ENCODE peak calls at places on chromosome 9, in seven cellular contexts. D, E, X, R, Y, T and P are unnamed samples.

GRCh38 chr9:132443951-132444615 is 34.1 kb downstream of the CFAP77 start:
- DNase-seq in T (no peak), E (peak), R (no peak), X (no peak), Y (no peak), D (no peak), P (no peak)

GRCh38 chr9:4113711-4114110 is 186.2 kb downstream of the GLIS3 start:
- DNase-seq in X (no peak), R (no peak), D (no peak), T (no peak), E (no peak), Y (no peak), P (no peak)

GRCh38 chr9:91033802-91034201 is 232.2 kb downstream of the SYK start:
- DNase-seq in E (peak), D (peak), T (peak), Y (no peak), R (no peak), X (no peak), P (peak)

GRCh38 chr9:111013250-111013649 is 25.0 kb downstream of the LPAR1 start:
- DNase-seq in X (no peak), Y (no peak), D (no peak), E (no peak), T (no peak), R (no peak), P (no peak)

GRCh38 chr9:78865757-78866156 is 568.8 kb downstream of the PSAT1 start:
- DNase-seq in D (no peak), T (no peak), R (no peak), E (no peak), Y (no peak), X (no peak), P (no peak)

GRCh38 chr9:35042891-35043545 is 29.4 kb downstream of the VCP start:
- DNase-seq in Y (no peak), D (no peak), X (no peak), T (no peak), R (no peak), E (no peak), P (no peak)

GRCh38 chr9:78725565-78725964 is 428.6 kb downstream of the PSAT1 start:
- DNase-seq in E (no peak), D (no peak), R (no peak), X (no peak), Y (no peak), T (no peak), P (no peak)

GRCh38 chr9:109460576-109460975 is 37.5 kb downstream of the PTPN3 start:
- DNase-seq in T (no peak), D (no peak), E (no peak), R (no peak), X (no peak), Y (no peak), P (no peak)

GRCh38 chr9:34431661-34432060 is 26.7 kb downstream of the FAM219A start:
- DNase-seq in E (no peak), R (no peak), D (no peak), X (no peak), T (no peak), Y (no peak), P (no peak)

GRCh38 chr9:27540537-27540936 is 10.9 kb upstream of the MOB3B start:
- DNase-seq in X (no peak), D (no peak), T (no peak), Y (no peak), E (no peak), R (no peak), P (no peak)

GRCh38 chr9:26391036-26391435 is 501.6 kb downstream of the CAAP1 start:
- DNase-seq in Y (no peak), D (no peak), E (no peak), R (no peak), T (no peak), X (no peak), P (no peak)

GRCh38 chr9:35538361-35539234 is 48.7 kb downstream of the RUSC2 start:
- DNase-seq in E (no peak), R (peak), Y (no peak), T (no peak), X (peak), D (peak), P (peak)

GRCh38 chr9:87667164-87667738 is 58.7 kb upstream of the CTSL start:
- DNase-seq in X (no peak), T (no peak), D (peak), Y (no peak), E (no peak), R (no peak), P (no peak)
- TF ChIP-seq CTCF in X (peak), T (no peak), D (peak), Y (no peak), E (peak), R (no peak), P (no peak)

GRCh38 chr9:21611896-21612295 is 129.8 kb upstream of the IFNE start:
- DNase-seq in T (no peak), E (no peak), X (no peak), R (no peak), Y (no peak), D (no peak), P (no peak)

GRCh38 chr9:21608200-21608599 is 126.1 kb upstream of the IFNE start:
- DNase-seq in D (no peak), R (no peak), Y (no peak), T (no peak), X (no peak), E (no peak), P (no peak)

GRCh38 chr9:21605489-21605931 is 123.4 kb upstream of the IFNE start:
- DNase-seq in E (no peak), D (no peak), X (no peak), Y (no peak), T (no peak), R (no peak), P (no peak)

GRCh38 chr9:21607576-21607975 is 125.5 kb upstream of the IFNE start:
- DNase-seq in E (no peak), D (no peak), Y (no peak), X (no peak), T (no peak), R (no peak), P (no peak)

DNA sequence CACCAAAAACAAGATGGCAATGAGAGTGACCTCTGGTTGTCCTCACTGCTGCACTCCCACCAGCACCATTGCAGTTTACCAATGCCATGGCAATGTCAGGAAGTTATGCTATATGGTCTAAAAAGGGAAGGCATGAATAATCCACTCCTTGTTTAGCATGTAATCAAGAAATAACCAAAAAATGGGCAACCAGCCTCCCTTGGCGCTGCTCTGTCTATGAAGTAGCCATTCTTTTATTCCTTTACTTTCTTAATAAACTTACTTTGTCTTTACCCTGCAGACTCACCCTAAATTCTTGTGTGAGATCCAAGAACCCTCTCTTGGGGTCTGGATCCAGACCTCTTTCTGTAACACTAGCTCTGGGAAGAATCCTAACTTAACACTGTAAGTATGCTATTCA is 127.4 kb upstream of the IFNE start:
- DNase-seq in D (no peak), E (no peak), T (no peak), Y (no peak), X (no peak), R (no peak), P (no peak)
- TF ChIP-seq CTCF in D (no peak), E (no peak), T (no peak), Y (no peak), X (no peak), R (no peak), P (no peak)

GRCh38 chr9:76417394-76417793 is 23.2 kb upstream of the RFK start:
- DNase-seq in E (no peak), R (no peak), T (no peak), D (no peak), Y (no peak), X (no peak), P (no peak)

GRCh38 chr9:76423216-76424177 is 29.3 kb upstream of the RFK start:
- DNase-seq in R (no peak), E (no peak), X (no peak), T (no peak), D (no peak), Y (no peak), P (no peak)

GRCh38 chr9:76415731-76416130 is 21.5 kb upstream of the RFK start:
- DNase-seq in R (no peak), D (no peak), Y (no peak), T (no peak), E (no peak), X (no peak), P (no peak)

GRCh38 chr9:76424491-76424890 is 30.3 kb upstream of the RFK start:
- DNase-seq in X (no peak), R (no peak), T (no peak), D (no peak), E (no peak), Y (no peak), P (no peak)

GRCh38 chr9:76419782-76420380 is 25.7 kb upstream of the RFK start:
- DNase-seq in T (no peak), D (no peak), Y (no peak), X (no peak), R (no peak), E (no peak), P (no peak)
- TF ChIP-seq CTCF in T (peak), D (peak), Y (no peak), X (peak), R (peak), E (peak), P (peak)

GRCh38 chr9:92986175-92987110 is 39.1 kb downstream of the FGD3 start:
- DNase-seq in Y (no peak), E (no peak), T (peak), R (no peak), X (no peak), D (no peak), P (no peak)
- TF ChIP-seq CTCF in Y (no peak), E (peak), T (peak), R (peak), X (no peak), D (peak), P (peak)

DNA sequence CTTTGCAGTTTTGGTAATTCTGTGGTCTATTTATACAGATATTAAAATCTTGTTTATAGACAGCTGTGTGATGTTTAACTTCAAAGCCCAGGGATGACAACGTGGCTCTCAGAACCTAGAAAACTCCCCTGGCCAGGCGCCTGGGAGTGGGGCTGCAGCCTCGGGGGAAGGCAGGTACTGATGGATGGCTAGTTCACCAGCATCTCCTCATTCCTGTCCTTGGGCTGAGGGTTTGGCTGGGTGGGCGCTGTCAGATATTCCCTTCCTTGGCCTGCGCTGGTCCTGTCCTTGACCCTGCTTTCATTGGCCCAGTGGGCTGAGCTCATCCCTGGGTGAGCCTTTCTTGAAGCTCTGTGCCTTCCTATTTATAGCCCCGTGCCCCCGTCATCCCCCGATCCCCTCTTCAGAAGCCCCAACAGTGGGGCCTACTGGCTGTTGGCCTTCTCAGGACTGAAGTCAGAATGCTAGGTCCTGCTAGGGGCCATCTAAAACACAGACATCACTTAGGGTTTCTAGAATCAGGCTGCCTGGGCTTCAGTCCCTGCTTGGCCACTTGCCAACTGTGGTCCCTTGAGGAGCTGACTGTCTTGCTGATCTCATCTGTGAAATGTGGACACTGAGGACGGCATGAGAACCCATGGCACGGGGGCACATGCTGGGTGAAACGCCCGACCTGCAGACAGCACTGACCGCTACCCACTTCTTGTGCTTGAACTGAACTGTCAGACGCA is 20.9 kb downstream of the SH3GLB2 start:
- DNase-seq in Y (no peak), X (no peak), T (no peak), E (no peak), D (no peak), R (no peak), P (no peak)
- TF ChIP-seq CTCF in Y (no peak), X (no peak), T (peak), E (peak), D (peak), R (peak), P (no peak)

GRCh38 chr9:1938135-1938534 is 77.0 kb upstream of the SMARCA2 start:
- DNase-seq in X (no peak), R (no peak), D (no peak), E (no peak), Y (no peak), T (no peak), P (no peak)

GRCh38 chr9:1939466-1939865 is 75.7 kb upstream of the SMARCA2 start:
- DNase-seq in X (no peak), D (no peak), R (no peak), E (no peak), T (no peak), Y (no peak), P (no peak)

GRCh38 chr9:1938675-1939170 is 76.4 kb upstream of the SMARCA2 start:
- DNase-seq in Y (no peak), X (no peak), E (no peak), R (no peak), T (no peak), D (no peak), P (no peak)

GRCh38 chr9:1939926-1940368 is 75.2 kb upstream of the SMARCA2 start:
- DNase-seq in Y (no peak), T (peak), D (peak), E (no peak), X (no peak), R (peak), P (peak)

DNA sequence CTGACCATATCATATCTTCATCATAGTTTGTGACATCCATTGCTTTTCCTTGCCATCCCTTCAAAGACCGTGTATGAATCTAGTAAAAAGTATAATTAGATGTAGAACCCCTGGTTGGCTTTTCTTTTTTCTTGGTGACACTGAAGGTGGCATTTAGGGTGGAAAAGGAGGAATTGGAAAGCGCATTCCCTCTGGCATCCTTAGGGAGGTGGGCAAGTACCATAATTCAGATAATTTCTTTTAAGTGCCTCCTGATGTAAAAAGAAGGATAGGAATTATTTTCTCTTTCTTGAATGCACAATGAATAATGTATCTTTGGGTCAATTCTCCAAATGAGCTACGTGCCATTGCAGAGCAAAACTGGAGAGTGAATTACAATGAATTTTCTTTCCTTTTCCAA is 73.2 kb upstream of the SMARCA2 start:
- DNase-seq in T (no peak), E (no peak), R (no peak), X (no peak), D (no peak), Y (no peak), P (no peak)
- TF ChIP-seq CTCF in T (no peak), E (peak), R (peak), X (no peak), D (no peak), Y (no peak), P (no peak)

DNA sequence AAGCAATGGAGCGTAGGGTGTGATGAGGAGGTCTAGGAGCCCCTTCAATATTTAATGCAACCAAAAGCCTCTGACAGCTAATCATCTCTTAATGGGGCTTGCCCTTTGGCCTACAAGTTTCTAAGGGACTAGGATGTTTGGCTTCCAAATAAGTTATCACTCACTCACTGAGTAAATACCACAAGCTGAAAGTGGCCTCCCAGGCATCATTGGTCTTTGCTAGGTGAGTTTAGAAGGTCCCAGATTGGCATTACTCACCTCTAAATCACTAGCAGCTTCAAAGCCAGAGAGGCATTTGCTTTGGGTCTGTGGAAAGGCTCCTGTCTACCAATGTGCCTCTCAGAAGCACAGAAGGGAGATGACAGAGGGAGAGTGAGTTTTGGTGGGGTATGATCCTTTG is 344.2 kb downstream of the NTRK2 start:
- DNase-seq in E (no peak), R (no peak), X (no peak), D (no peak), T (no peak), Y (no peak), P (no peak)
- TF ChIP-seq CTCF in E (no peak), R (no peak), X (no peak), D (no peak), T (no peak), Y (no peak), P (no peak)

GRCh38 chr9:96067551-96068076 is 192.1 kb downstream of the ERCC6L2 start:
- DNase-seq in E (no peak), Y (no peak), T (no peak), X (no peak), D (no peak), R (no peak), P (no peak)

GRCh38 chr9:96067004-96067403 is 191.5 kb downstream of the ERCC6L2 start:
- DNase-seq in T (no peak), Y (no peak), D (no peak), E (no peak), X (no peak), R (no peak), P (no peak)

GRCh38 chr9:96071245-96072124 is 196.0 kb downstream of the ERCC6L2 start:
- DNase-seq in Y (no peak), X (no peak), T (no peak), D (no peak), E (no peak), R (no peak), P (peak)

GRCh38 chr9:96068511-96068910 is 193.0 kb downstream of the ERCC6L2 start:
- DNase-seq in D (no peak), E (no peak), Y (no peak), R (no peak), T (no peak), X (no peak), P (no peak)

GRCh38 chr9:96069821-96070220 is 194.3 kb downstream of the ERCC6L2 start:
- DNase-seq in E (no peak), X (no peak), D (no peak), Y (no peak), T (no peak), R (no peak), P (no peak)
- TF ChIP-seq CTCF in E (no peak), X (no peak), D (no peak), Y (no peak), T (no peak), R (no peak), P (no peak)